ENCODE peak calls at places on chromosomes 5 and 9, in nine cellular contexts. One of them, this sample, is unnamed.

GRCh38 chr5:151739939-151740335 is 18.5 kb downstream of the ATOX1 start:
- DNase-seq in prostate gland: no peak
- DNase-seq in upper lobe of right lung: no peak
- DNase-seq in psoas muscle: no peak
- DNase-seq in CD8-positive, alpha-beta T cell: no peak
- DNase-seq in uterus: no peak
- DNase-seq in lung: no peak
- DNase-seq in transverse colon: no peak
- DNase-seq in AG04450: peak
- DNase-seq in this sample: no peak

GRCh38 chr5:64690417-64691151 is at the start of gene SHISAL2B:
- DNase-seq in prostate gland: no peak
- DNase-seq in upper lobe of right lung: no peak
- DNase-seq in psoas muscle: peak
- DNase-seq in CD8-positive, alpha-beta T cell: no peak
- DNase-seq in uterus: no peak
- DNase-seq in lung: no peak
- DNase-seq in transverse colon: no peak
- DNase-seq in AG04450: no peak
- DNase-seq in this sample: no peak

GRCh38 chr9:80649001-80649420 is 1040.3 kb downstream of the TLE1 start:
- DNase-seq in prostate gland: no peak
- DNase-seq in upper lobe of right lung: no peak
- DNase-seq in psoas muscle: peak
- DNase-seq in CD8-positive, alpha-beta T cell: no peak
- DNase-seq in uterus: peak
- DNase-seq in lung: no peak
- DNase-seq in transverse colon: peak
- DNase-seq in AG04450: peak
- DNase-seq in this sample: peak

GRCh38 chr5:57780306-57780958 is 297.8 kb upstream of the ACTBL2 start:
- DNase-seq in prostate gland: no peak
- DNase-seq in upper lobe of right lung: no peak
- DNase-seq in psoas muscle: no peak
- DNase-seq in CD8-positive, alpha-beta T cell: no peak
- DNase-seq in uterus: no peak
- DNase-seq in lung: no peak
- DNase-seq in transverse colon: no peak
- DNase-seq in AG04450: no peak
- DNase-seq in this sample: no peak

GRCh38 chr9:109875495-109875894 is 95.5 kb downstream of the PALM2AKAP2 start:
- DNase-seq in prostate gland: no peak
- DNase-seq in upper lobe of right lung: no peak
- DNase-seq in psoas muscle: no peak
- DNase-seq in CD8-positive, alpha-beta T cell: no peak
- DNase-seq in uterus: no peak
- DNase-seq in lung: no peak
- DNase-seq in transverse colon: no peak
- DNase-seq in AG04450: no peak
- DNase-seq in this sample: no peak

GRCh38 chr9:89690334-89690912 is 85.6 kb downstream of the GADD45G start:
- DNase-seq in prostate gland: no peak
- DNase-seq in upper lobe of right lung: no peak
- DNase-seq in psoas muscle: no peak
- DNase-seq in CD8-positive, alpha-beta T cell: no peak
- DNase-seq in uterus: no peak
- DNase-seq in lung: no peak
- DNase-seq in transverse colon: no peak
- DNase-seq in AG04450: no peak
- DNase-seq in this sample: no peak

GRCh38 chr5:112492291-112492690 is 73.2 kb upstream of the EPB41L4A start:
- DNase-seq in prostate gland: no peak
- DNase-seq in upper lobe of right lung: no peak
- DNase-seq in psoas muscle: no peak
- DNase-seq in CD8-positive, alpha-beta T cell: no peak
- DNase-seq in uterus: peak
- DNase-seq in lung: peak
- DNase-seq in transverse colon: peak
- DNase-seq in AG04450: peak
- DNase-seq in this sample: peak

GRCh38 chr9:131330814-131331600 is 41.5 kb downstream of the PLPP7 start:
- DNase-seq in prostate gland: no peak
- DNase-seq in upper lobe of right lung: peak
- DNase-seq in psoas muscle: peak
- DNase-seq in CD8-positive, alpha-beta T cell: no peak
- DNase-seq in uterus: no peak
- DNase-seq in lung: no peak
- DNase-seq in transverse colon: no peak
- DNase-seq in AG04450: no peak
- DNase-seq in this sample: no peak

GRCh38 chr9:95726756-95727155 is 148.7 kb upstream of the ERCC6L2 start:
- DNase-seq in prostate gland: no peak
- DNase-seq in upper lobe of right lung: no peak
- DNase-seq in psoas muscle: no peak
- DNase-seq in CD8-positive, alpha-beta T cell: no peak
- DNase-seq in uterus: no peak
- DNase-seq in lung: no peak
- DNase-seq in transverse colon: no peak
- DNase-seq in AG04450: peak
- DNase-seq in this sample: no peak

GRCh38 chr9:114004221-114004716 is 73.8 kb downstream of the AMBP start:
- DNase-seq in prostate gland: no peak
- DNase-seq in upper lobe of right lung: peak
- DNase-seq in psoas muscle: peak
- DNase-seq in CD8-positive, alpha-beta T cell: peak
- DNase-seq in uterus: no peak
- DNase-seq in lung: peak
- DNase-seq in transverse colon: no peak
- DNase-seq in AG04450: no peak
- DNase-seq in this sample: no peak

GRCh38 chr5:37667846-37668245 is 172.0 kb downstream of the GDNF start:
- DNase-seq in prostate gland: no peak
- DNase-seq in upper lobe of right lung: no peak
- DNase-seq in psoas muscle: no peak
- DNase-seq in CD8-positive, alpha-beta T cell: no peak
- DNase-seq in uterus: no peak
- DNase-seq in lung: no peak
- DNase-seq in transverse colon: no peak
- DNase-seq in AG04450: no peak
- DNase-seq in this sample: no peak

GRCh38 chr5:147690595-147690994 is 91.9 kb downstream of the JAKMIP2 start:
- DNase-seq in prostate gland: no peak
- DNase-seq in upper lobe of right lung: no peak
- DNase-seq in psoas muscle: no peak
- DNase-seq in CD8-positive, alpha-beta T cell: no peak
- DNase-seq in uterus: no peak
- DNase-seq in lung: no peak
- DNase-seq in transverse colon: no peak
- DNase-seq in AG04450: no peak
- DNase-seq in this sample: no peak

GRCh38 chr5:147689436-147689835 is 93.1 kb downstream of the JAKMIP2 start:
- DNase-seq in prostate gland: no peak
- DNase-seq in upper lobe of right lung: no peak
- DNase-seq in psoas muscle: no peak
- DNase-seq in CD8-positive, alpha-beta T cell: no peak
- DNase-seq in uterus: no peak
- DNase-seq in lung: no peak
- DNase-seq in transverse colon: no peak
- DNase-seq in AG04450: no peak
- DNase-seq in this sample: no peak

GRCh38 chr5:147686421-147686820 is 96.1 kb downstream of the JAKMIP2 start:
- DNase-seq in prostate gland: no peak
- DNase-seq in upper lobe of right lung: no peak
- DNase-seq in psoas muscle: no peak
- DNase-seq in CD8-positive, alpha-beta T cell: no peak
- DNase-seq in uterus: no peak
- DNase-seq in lung: no peak
- DNase-seq in transverse colon: no peak
- DNase-seq in AG04450: no peak
- DNase-seq in this sample: no peak

GRCh38 chr5:147691134-147691533 is 91.4 kb downstream of the JAKMIP2 start:
- DNase-seq in prostate gland: no peak
- DNase-seq in upper lobe of right lung: no peak
- DNase-seq in psoas muscle: no peak
- DNase-seq in CD8-positive, alpha-beta T cell: no peak
- DNase-seq in uterus: no peak
- DNase-seq in lung: no peak
- DNase-seq in transverse colon: no peak
- DNase-seq in AG04450: no peak
- DNase-seq in this sample: no peak

GRCh38 chr5:147688965-147689364 is 93.6 kb downstream of the JAKMIP2 start:
- DNase-seq in prostate gland: peak
- DNase-seq in upper lobe of right lung: no peak
- DNase-seq in psoas muscle: no peak
- DNase-seq in CD8-positive, alpha-beta T cell: no peak
- DNase-seq in uterus: peak
- DNase-seq in lung: peak
- DNase-seq in transverse colon: peak
- DNase-seq in AG04450: no peak
- DNase-seq in this sample: peak
- H3K27ac ChIP-seq in prostate gland: no peak
- H3K27ac ChIP-seq in upper lobe of right lung: no peak
- H3K27ac ChIP-seq in psoas muscle: no peak
- H3K27ac ChIP-seq in CD8-positive, alpha-beta T cell: no peak
- H3K27ac ChIP-seq in uterus: no peak
- H3K27ac ChIP-seq in lung: no peak
- H3K27ac ChIP-seq in transverse colon: no peak
- H3K27ac ChIP-seq in AG04450: no peak
- H3K27ac ChIP-seq in this sample: no peak

DNA sequence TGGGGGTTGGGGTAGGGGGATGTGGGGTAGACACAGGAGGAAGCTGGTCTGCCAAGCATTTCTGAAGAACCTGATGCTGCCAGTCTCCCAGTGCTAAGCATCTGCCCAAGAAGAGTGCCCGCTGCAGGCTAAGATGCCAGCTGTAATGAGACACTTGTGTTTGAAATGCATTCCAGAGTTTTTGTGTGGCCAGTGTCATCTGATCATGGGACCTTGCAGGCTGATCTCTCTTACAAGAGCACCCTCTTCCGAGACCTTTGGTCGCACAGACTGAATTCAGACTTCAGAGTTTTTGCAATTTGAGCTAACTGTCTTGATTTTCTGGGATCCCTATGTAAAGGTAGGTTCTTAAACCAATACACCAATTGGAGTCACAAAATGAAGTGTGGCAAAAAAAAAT is 58.1 kb downstream of the DENND1A start:
- DNase-seq in prostate gland: no peak
- DNase-seq in upper lobe of right lung: no peak
- DNase-seq in psoas muscle: no peak
- DNase-seq in CD8-positive, alpha-beta T cell: no peak
- DNase-seq in uterus: no peak
- DNase-seq in lung: no peak
- DNase-seq in transverse colon: no peak
- DNase-seq in AG04450: no peak
- DNase-seq in this sample: no peak
- TF ChIP-seq CTCF in prostate gland: no peak
- TF ChIP-seq CTCF in upper lobe of right lung: no peak
- TF ChIP-seq CTCF in psoas muscle: peak
- TF ChIP-seq CTCF in CD8-positive, alpha-beta T cell: no peak
- TF ChIP-seq CTCF in uterus: no peak
- TF ChIP-seq CTCF in lung: no peak
- TF ChIP-seq CTCF in transverse colon: no peak
- TF ChIP-seq CTCF in AG04450: no peak
- TF ChIP-seq CTCF in this sample: no peak

GRCh38 chr9:78462616-78463015 is 165.7 kb downstream of the PSAT1 start:
- DNase-seq in prostate gland: no peak
- DNase-seq in upper lobe of right lung: no peak
- DNase-seq in psoas muscle: no peak
- DNase-seq in CD8-positive, alpha-beta T cell: no peak
- DNase-seq in uterus: no peak
- DNase-seq in lung: no peak
- DNase-seq in transverse colon: no peak
- DNase-seq in AG04450: no peak
- DNase-seq in this sample: no peak

GRCh38 chr9:78472111-78472510 is 175.2 kb downstream of the PSAT1 start:
- DNase-seq in prostate gland: no peak
- DNase-seq in upper lobe of right lung: no peak
- DNase-seq in psoas muscle: no peak
- DNase-seq in CD8-positive, alpha-beta T cell: no peak
- DNase-seq in uterus: no peak
- DNase-seq in lung: no peak
- DNase-seq in transverse colon: no peak
- DNase-seq in AG04450: no peak
- DNase-seq in this sample: no peak

GRCh38 chr9:78470741-78471140 is 173.8 kb downstream of the PSAT1 start:
- DNase-seq in prostate gland: no peak
- DNase-seq in upper lobe of right lung: no peak
- DNase-seq in psoas muscle: no peak
- DNase-seq in CD8-positive, alpha-beta T cell: no peak
- DNase-seq in uterus: no peak
- DNase-seq in lung: no peak
- DNase-seq in transverse colon: no peak
- DNase-seq in AG04450: no peak
- DNase-seq in this sample: no peak

GRCh38 chr9:78463750-78464149 is 166.8 kb downstream of the PSAT1 start:
- DNase-seq in prostate gland: no peak
- DNase-seq in upper lobe of right lung: no peak
- DNase-seq in psoas muscle: no peak
- DNase-seq in CD8-positive, alpha-beta T cell: no peak
- DNase-seq in uterus: no peak
- DNase-seq in lung: no peak
- DNase-seq in transverse colon: no peak
- DNase-seq in AG04450: no peak
- DNase-seq in this sample: no peak

DNA sequence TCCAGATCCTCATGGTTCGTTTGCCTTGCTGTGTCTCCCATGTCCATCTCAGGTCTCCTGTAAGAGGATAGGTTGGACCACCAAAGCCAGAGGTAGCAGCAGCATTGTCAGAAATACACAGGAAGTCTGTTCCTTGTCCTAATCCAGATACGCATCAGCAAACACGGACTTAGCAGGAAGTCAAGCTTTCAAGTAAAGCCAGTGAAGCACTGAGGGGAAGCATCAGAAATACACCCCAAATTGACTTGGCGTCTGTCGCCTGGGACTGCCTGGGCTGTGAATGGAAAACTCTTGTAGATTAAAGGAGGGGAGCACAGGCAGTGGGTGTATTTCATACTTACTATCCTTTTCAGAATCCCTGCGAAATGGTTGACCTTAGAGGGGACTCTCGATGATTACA is 171.3 kb downstream of the PSAT1 start:
- DNase-seq in prostate gland: no peak
- DNase-seq in upper lobe of right lung: no peak
- DNase-seq in psoas muscle: no peak
- DNase-seq in CD8-positive, alpha-beta T cell: no peak
- DNase-seq in uterus: no peak
- DNase-seq in lung: no peak
- DNase-seq in transverse colon: no peak
- DNase-seq in AG04450: no peak
- DNase-seq in this sample: no peak
- H3K27ac ChIP-seq in prostate gland: no peak
- H3K27ac ChIP-seq in upper lobe of right lung: no peak
- H3K27ac ChIP-seq in psoas muscle: no peak
- H3K27ac ChIP-seq in CD8-positive, alpha-beta T cell: no peak
- H3K27ac ChIP-seq in uterus: no peak
- H3K27ac ChIP-seq in lung: no peak
- H3K27ac ChIP-seq in transverse colon: no peak
- H3K27ac ChIP-seq in AG04450: no peak
- H3K27ac ChIP-seq in this sample: no peak

DNA sequence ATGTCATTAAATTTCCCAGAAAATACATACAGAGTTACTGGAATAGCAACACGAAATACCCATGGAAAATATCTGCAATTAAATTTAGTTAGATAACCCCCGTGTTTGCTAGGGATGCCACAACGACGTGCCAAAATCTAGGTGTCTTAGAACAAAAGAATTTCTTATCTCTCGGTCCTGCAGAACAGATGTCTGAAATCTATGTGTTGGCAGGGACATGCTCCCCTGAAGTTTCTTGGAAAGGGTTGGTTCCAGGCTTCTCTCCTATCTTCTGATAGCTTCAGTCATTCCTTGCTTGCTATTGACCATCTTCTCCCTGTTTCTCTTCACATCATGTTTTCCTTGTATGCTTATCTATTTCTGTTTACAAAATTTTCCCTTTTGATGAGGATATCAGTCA is 1067.0 kb downstream of the CDH18 start:
- DNase-seq in prostate gland: no peak
- DNase-seq in upper lobe of right lung: no peak
- DNase-seq in psoas muscle: no peak
- DNase-seq in CD8-positive, alpha-beta T cell: no peak
- DNase-seq in uterus: no peak
- DNase-seq in lung: no peak
- DNase-seq in transverse colon: no peak
- DNase-seq in AG04450: no peak
- DNase-seq in this sample: no peak
- TF ChIP-seq CTCF in prostate gland: no peak
- TF ChIP-seq CTCF in upper lobe of right lung: no peak
- TF ChIP-seq CTCF in psoas muscle: no peak
- TF ChIP-seq CTCF in CD8-positive, alpha-beta T cell: no peak
- TF ChIP-seq CTCF in uterus: no peak
- TF ChIP-seq CTCF in lung: no peak
- TF ChIP-seq CTCF in transverse colon: no peak
- TF ChIP-seq CTCF in AG04450: no peak
- TF ChIP-seq CTCF in this sample: no peak